ENCODE peak calls at places on chromosomes 6 and 20, in five cellular contexts. One of them, this sample, is unnamed.

GRCh38 chr20:58818585-58819285 is 32.0 kb downstream of the GNAS-AS1 start:
- DNase-seq in CD8-positive, alpha-beta T cell: no peak
- DNase-seq in GM20000: no peak
- DNase-seq in foreskin fibroblast: peak; percentile 23
- DNase-seq in hippocampal formation: no peak
- DNase-seq in this sample: no peak

GRCh38 chr6:65680232-65680631 is 26.8 kb downstream of the EYS start:
- DNase-seq in CD8-positive, alpha-beta T cell: no peak
- DNase-seq in hippocampal formation: no peak
- DNase-seq in foreskin fibroblast: no peak
- DNase-seq in GM20000: no peak
- DNase-seq in this sample: no peak

GRCh38 chr6:90038951-90039653 is 144.8 kb downstream of the GJA10 start:
- DNase-seq in hippocampal formation: no peak
- DNase-seq in CD8-positive, alpha-beta T cell: no peak
- DNase-seq in foreskin fibroblast: no peak
- DNase-seq in GM20000: no peak
- DNase-seq in this sample: no peak

GRCh38 chr6:100808638-100809275 is 72.4 kb downstream of the ASCC3 start:
- DNase-seq in foreskin fibroblast: peak; percentile 2
- DNase-seq in hippocampal formation: no peak
- DNase-seq in CD8-positive, alpha-beta T cell: no peak
- DNase-seq in GM20000: no peak
- DNase-seq in this sample: no peak

GRCh38 chr20:8602389-8603116 is 466.3 kb upstream of the PLCB4 start:
- DNase-seq in foreskin fibroblast: no peak
- DNase-seq in hippocampal formation: no peak
- DNase-seq in CD8-positive, alpha-beta T cell: no peak
- DNase-seq in GM20000: peak; percentile 45
- DNase-seq in this sample: peak; percentile 12

GRCh38 chr20:10842116-10842515 is 168.3 kb upstream of the JAG1 start:
- DNase-seq in GM20000: no peak
- DNase-seq in foreskin fibroblast: peak; percentile 44
- DNase-seq in CD8-positive, alpha-beta T cell: no peak
- DNase-seq in hippocampal formation: no peak
- DNase-seq in this sample: no peak

GRCh38 chr20:13221673-13222318 is 722 bp downstream of the ISM1 start:
- DNase-seq in foreskin fibroblast: peak; percentile 68
- DNase-seq in hippocampal formation: no peak
- DNase-seq in CD8-positive, alpha-beta T cell: peak; percentile 68
- DNase-seq in GM20000: peak; percentile 87
- DNase-seq in this sample: no peak

GRCh38 chr6:35294308-35294945 is 3.2 kb upstream of the DEF6 start:
- DNase-seq in GM20000: peak; percentile 74
- DNase-seq in hippocampal formation: no peak
- DNase-seq in foreskin fibroblast: peak; percentile 17
- DNase-seq in CD8-positive, alpha-beta T cell: peak; percentile 73
- DNase-seq in this sample: peak; percentile 48

GRCh38 chr6:159756508-159756907 is 5.3 kb upstream of the ACAT2 start:
- DNase-seq in hippocampal formation: no peak
- DNase-seq in CD8-positive, alpha-beta T cell: no peak
- DNase-seq in GM20000: no peak
- DNase-seq in foreskin fibroblast: no peak
- DNase-seq in this sample: no peak

GRCh38 chr6:167746377-167747151 is 80.1 kb upstream of the AFDN start:
- DNase-seq in CD8-positive, alpha-beta T cell: no peak
- DNase-seq in hippocampal formation: no peak
- DNase-seq in GM20000: no peak
- DNase-seq in foreskin fibroblast: no peak
- DNase-seq in this sample: no peak

GRCh38 chr20:43985608-43986316 is 71.1 kb downstream of the TOX2 start:
- DNase-seq in foreskin fibroblast: no peak
- DNase-seq in CD8-positive, alpha-beta T cell: no peak
- DNase-seq in hippocampal formation: no peak
- DNase-seq in GM20000: no peak
- DNase-seq in this sample: no peak